ENCODE peak calls at places on chromosome 5, in six cellular contexts. One of them, this sample, is unnamed.

GRCh38 chr5:134086943-134087305 is 27.6 kb upstream of the TCF7 start:
- DNase-seq in AG04449: no peak
- DNase-seq in foreskin fibroblast: no peak
- DNase-seq in astrocyte of the spinal cord: no peak
- DNase-seq in cardiac fibroblast: no peak
- DNase-seq in Peyer's patch: peak; percentile 55
- DNase-seq in this sample: no peak

GRCh38 chr5:139394123-139394653 is 716 bp downstream of the PROB1 start:
- DNase-seq in AG04449: no peak
- DNase-seq in foreskin fibroblast: no peak
- DNase-seq in astrocyte of the spinal cord: no peak
- DNase-seq in cardiac fibroblast: peak; percentile 35
- DNase-seq in Peyer's patch: no peak
- DNase-seq in this sample: no peak

GRCh38 chr5:144794922-144795321 is 624.2 kb downstream of the KCTD16 start:
- DNase-seq in AG04449: peak; percentile 10
- DNase-seq in foreskin fibroblast: no peak
- DNase-seq in astrocyte of the spinal cord: peak; percentile 45
- DNase-seq in cardiac fibroblast: no peak
- DNase-seq in Peyer's patch: no peak
- DNase-seq in this sample: no peak

GRCh38 chr5:149383399-149383798 is 4.3 kb upstream of the IL17B start:
- DNase-seq in AG04449: no peak
- DNase-seq in foreskin fibroblast: no peak
- DNase-seq in astrocyte of the spinal cord: no peak
- DNase-seq in cardiac fibroblast: no peak
- DNase-seq in Peyer's patch: no peak
- DNase-seq in this sample: no peak

GRCh38 chr5:136337788-136338187 is 27.6 kb downstream of the TRPC7 start:
- DNase-seq in AG04449: no peak
- DNase-seq in foreskin fibroblast: no peak
- DNase-seq in astrocyte of the spinal cord: no peak
- DNase-seq in cardiac fibroblast: no peak
- DNase-seq in Peyer's patch: no peak
- DNase-seq in this sample: no peak

GRCh38 chr5:157072508-157072907 is 13.6 kb upstream of the HAVCR1 start:
- DNase-seq in AG04449: no peak
- DNase-seq in foreskin fibroblast: no peak
- DNase-seq in astrocyte of the spinal cord: no peak
- DNase-seq in cardiac fibroblast: no peak
- DNase-seq in Peyer's patch: no peak
- DNase-seq in this sample: no peak

GRCh38 chr5:98308231-98308630 is 465.2 kb upstream of the RGMB start:
- DNase-seq in AG04449: no peak
- DNase-seq in foreskin fibroblast: peak; percentile 38
- DNase-seq in astrocyte of the spinal cord: no peak
- DNase-seq in cardiac fibroblast: no peak
- DNase-seq in Peyer's patch: no peak
- DNase-seq in this sample: peak; percentile 45

GRCh38 chr5:132695956-132696355 is 22.2 kb downstream of the IL4 start:
- DNase-seq in AG04449: no peak
- DNase-seq in foreskin fibroblast: no peak
- DNase-seq in astrocyte of the spinal cord: no peak
- DNase-seq in cardiac fibroblast: no peak
- DNase-seq in Peyer's patch: no peak
- DNase-seq in this sample: no peak

GRCh38 chr5:150489358-150490295 is 18.3 kb upstream of the NDST1 start:
- DNase-seq in AG04449: no peak
- DNase-seq in foreskin fibroblast: peak; percentile 61
- DNase-seq in astrocyte of the spinal cord: no peak
- DNase-seq in cardiac fibroblast: no peak
- DNase-seq in Peyer's patch: peak; percentile 78
- DNase-seq in this sample: peak; percentile 70

GRCh38 chr5:123120197-123120596 is 31.2 kb downstream of the PRDM6 start:
- DNase-seq in AG04449: no peak
- DNase-seq in foreskin fibroblast: no peak
- DNase-seq in astrocyte of the spinal cord: no peak
- DNase-seq in cardiac fibroblast: no peak
- DNase-seq in Peyer's patch: no peak
- DNase-seq in this sample: no peak

GRCh38 chr5:174231961-174232487 is 186.5 kb downstream of the NSG2 start:
- DNase-seq in AG04449: peak; percentile 29
- DNase-seq in foreskin fibroblast: no peak
- DNase-seq in astrocyte of the spinal cord: peak; percentile 77
- DNase-seq in cardiac fibroblast: peak; percentile 7
- DNase-seq in Peyer's patch: no peak
- DNase-seq in this sample: peak; percentile 42

GRCh38 chr5:170216262-170216864 is 16.4 kb upstream of the C5orf58 start:
- DNase-seq in AG04449: peak; percentile 24
- DNase-seq in foreskin fibroblast: peak; percentile 60
- DNase-seq in astrocyte of the spinal cord: peak; percentile 68
- DNase-seq in cardiac fibroblast: peak; percentile 79
- DNase-seq in Peyer's patch: no peak
- DNase-seq in this sample: peak; percentile 71

GRCh38 chr5:176995896-176996767 is 10.4 kb downstream of the UIMC1 start:
- DNase-seq in AG04449: peak; percentile 51
- DNase-seq in foreskin fibroblast: peak; percentile 61
- DNase-seq in astrocyte of the spinal cord: peak; percentile 68
- DNase-seq in cardiac fibroblast: peak; percentile 86
- DNase-seq in Peyer's patch: no peak
- DNase-seq in this sample: peak; percentile 89

GRCh38 chr5:21687621-21688020 is 1165.5 kb downstream of the CDH12 start:
- DNase-seq in AG04449: no peak
- DNase-seq in foreskin fibroblast: no peak
- DNase-seq in astrocyte of the spinal cord: no peak
- DNase-seq in cardiac fibroblast: no peak
- DNase-seq in Peyer's patch: no peak
- DNase-seq in this sample: no peak

GRCh38 chr5:6236858-6237481 is 141.4 kb downstream of the MED10 start:
- DNase-seq in AG04449: no peak
- DNase-seq in foreskin fibroblast: no peak
- DNase-seq in astrocyte of the spinal cord: no peak
- DNase-seq in cardiac fibroblast: no peak
- DNase-seq in Peyer's patch: no peak
- DNase-seq in this sample: no peak

GRCh38 chr5:65512170-65512937 is 30.6 kb upstream of the ADAMTS6 start:
- DNase-seq in AG04449: no peak
- DNase-seq in foreskin fibroblast: no peak
- DNase-seq in astrocyte of the spinal cord: peak; percentile 24
- DNase-seq in cardiac fibroblast: no peak
- DNase-seq in Peyer's patch: no peak
- DNase-seq in this sample: no peak

GRCh38 chr5:53418409-53418808 is 62.0 kb upstream of the FST start:
- DNase-seq in AG04449: no peak
- DNase-seq in foreskin fibroblast: no peak
- DNase-seq in astrocyte of the spinal cord: peak; percentile 52
- DNase-seq in cardiac fibroblast: no peak
- DNase-seq in Peyer's patch: no peak
- DNase-seq in this sample: peak; percentile 64

GRCh38 chr5:78294250-78295034 is at the start of gene AP3B1:
- DNase-seq in AG04449: peak; percentile 86
- DNase-seq in foreskin fibroblast: peak; percentile 99
- DNase-seq in astrocyte of the spinal cord: peak; percentile 99
- DNase-seq in cardiac fibroblast: peak; percentile 99
- DNase-seq in Peyer's patch: peak; percentile 97
- DNase-seq in this sample: peak; percentile 99

GRCh38 chr5:58187473-58188286 is 272.2 kb downstream of the PLK2 start:
- DNase-seq in AG04449: no peak
- DNase-seq in foreskin fibroblast: no peak
- DNase-seq in astrocyte of the spinal cord: no peak
- DNase-seq in cardiac fibroblast: no peak
- DNase-seq in Peyer's patch: no peak
- DNase-seq in this sample: no peak

GRCh38 chr5:145943674-145944121 is 7.3 kb downstream of the SH3RF2 start:
- DNase-seq in AG04449: no peak
- DNase-seq in foreskin fibroblast: no peak
- DNase-seq in astrocyte of the spinal cord: no peak
- DNase-seq in cardiac fibroblast: peak; percentile 57
- DNase-seq in Peyer's patch: no peak
- DNase-seq in this sample: peak; percentile 49

GRCh38 chr5:139150359-139150999 is 47.7 kb downstream of the SIL1 start:
- DNase-seq in AG04449: no peak
- DNase-seq in foreskin fibroblast: no peak
- DNase-seq in astrocyte of the spinal cord: no peak
- DNase-seq in cardiac fibroblast: peak; percentile 38
- DNase-seq in Peyer's patch: no peak
- DNase-seq in this sample: no peak

GRCh38 chr5:172054611-172055153 is 48.2 kb upstream of the FBXW11 start:
- DNase-seq in AG04449: no peak
- DNase-seq in foreskin fibroblast: no peak
- DNase-seq in astrocyte of the spinal cord: no peak
- DNase-seq in cardiac fibroblast: no peak
- DNase-seq in Peyer's patch: no peak
- DNase-seq in this sample: no peak

GRCh38 chr5:170113517-170113891 is 7.8 kb downstream of the FOXI1 start:
- DNase-seq in AG04449: no peak
- DNase-seq in foreskin fibroblast: no peak
- DNase-seq in astrocyte of the spinal cord: no peak
- DNase-seq in cardiac fibroblast: no peak
- DNase-seq in Peyer's patch: no peak
- DNase-seq in this sample: no peak

GRCh38 chr5:170741801-170742200 is 41.7 kb upstream of the GABRP start:
- DNase-seq in AG04449: no peak
- DNase-seq in foreskin fibroblast: no peak
- DNase-seq in astrocyte of the spinal cord: no peak
- DNase-seq in cardiac fibroblast: no peak
- DNase-seq in Peyer's patch: no peak
- DNase-seq in this sample: no peak

GRCh38 chr5:124908603-124909451 is 162.4 kb upstream of the ZNF608 start:
- DNase-seq in AG04449: no peak
- DNase-seq in foreskin fibroblast: no peak
- DNase-seq in astrocyte of the spinal cord: no peak
- DNase-seq in cardiac fibroblast: peak; percentile 59
- DNase-seq in Peyer's patch: no peak
- DNase-seq in this sample: peak; percentile 30

GRCh38 chr5:159787837-159788236 is 128.4 kb upstream of the ADRA1B start:
- DNase-seq in AG04449: no peak
- DNase-seq in foreskin fibroblast: peak; percentile 16
- DNase-seq in astrocyte of the spinal cord: no peak
- DNase-seq in cardiac fibroblast: no peak
- DNase-seq in Peyer's patch: no peak
- DNase-seq in this sample: peak; percentile 59

GRCh38 chr5:113202904-113203716 is 226.5 kb downstream of the DCP2 start:
- DNase-seq in AG04449: no peak
- DNase-seq in foreskin fibroblast: no peak
- DNase-seq in astrocyte of the spinal cord: peak; percentile 46
- DNase-seq in cardiac fibroblast: peak; percentile 83
- DNase-seq in Peyer's patch: no peak
- DNase-seq in this sample: peak; percentile 22

GRCh38 chr5:68287976-68288755 is 72.6 kb downstream of the PIK3R1 start:
- DNase-seq in AG04449: no peak
- DNase-seq in foreskin fibroblast: peak; percentile 25
- DNase-seq in astrocyte of the spinal cord: peak; percentile 67
- DNase-seq in cardiac fibroblast: peak; percentile 57
- DNase-seq in Peyer's patch: peak; percentile 63
- DNase-seq in this sample: peak; percentile 37

GRCh38 chr5:151755383-151755782 is 3.0 kb downstream of the ATOX1 start:
- DNase-seq in AG04449: no peak
- DNase-seq in foreskin fibroblast: no peak
- DNase-seq in astrocyte of the spinal cord: no peak
- DNase-seq in cardiac fibroblast: no peak
- DNase-seq in Peyer's patch: no peak
- DNase-seq in this sample: no peak

GRCh38 chr5:136055612-136056302 is 27.0 kb downstream of the TGFBI start:
- DNase-seq in AG04449: no peak
- DNase-seq in foreskin fibroblast: no peak
- DNase-seq in astrocyte of the spinal cord: no peak
- DNase-seq in cardiac fibroblast: no peak
- DNase-seq in Peyer's patch: no peak
- DNase-seq in this sample: no peak

GRCh38 chr5:126338516-126339153 is 84.6 kb upstream of the GRAMD2B start:
- DNase-seq in AG04449: no peak
- DNase-seq in foreskin fibroblast: no peak
- DNase-seq in astrocyte of the spinal cord: no peak
- DNase-seq in cardiac fibroblast: no peak
- DNase-seq in Peyer's patch: no peak
- DNase-seq in this sample: no peak

GRCh38 chr5:126339215-126339805 is 83.9 kb upstream of the GRAMD2B start:
- DNase-seq in AG04449: peak; percentile 41
- DNase-seq in foreskin fibroblast: peak; percentile 57
- DNase-seq in astrocyte of the spinal cord: peak; percentile 77
- DNase-seq in cardiac fibroblast: peak; percentile 87
- DNase-seq in Peyer's patch: peak; percentile 48
- DNase-seq in this sample: peak; percentile 80

DNA sequence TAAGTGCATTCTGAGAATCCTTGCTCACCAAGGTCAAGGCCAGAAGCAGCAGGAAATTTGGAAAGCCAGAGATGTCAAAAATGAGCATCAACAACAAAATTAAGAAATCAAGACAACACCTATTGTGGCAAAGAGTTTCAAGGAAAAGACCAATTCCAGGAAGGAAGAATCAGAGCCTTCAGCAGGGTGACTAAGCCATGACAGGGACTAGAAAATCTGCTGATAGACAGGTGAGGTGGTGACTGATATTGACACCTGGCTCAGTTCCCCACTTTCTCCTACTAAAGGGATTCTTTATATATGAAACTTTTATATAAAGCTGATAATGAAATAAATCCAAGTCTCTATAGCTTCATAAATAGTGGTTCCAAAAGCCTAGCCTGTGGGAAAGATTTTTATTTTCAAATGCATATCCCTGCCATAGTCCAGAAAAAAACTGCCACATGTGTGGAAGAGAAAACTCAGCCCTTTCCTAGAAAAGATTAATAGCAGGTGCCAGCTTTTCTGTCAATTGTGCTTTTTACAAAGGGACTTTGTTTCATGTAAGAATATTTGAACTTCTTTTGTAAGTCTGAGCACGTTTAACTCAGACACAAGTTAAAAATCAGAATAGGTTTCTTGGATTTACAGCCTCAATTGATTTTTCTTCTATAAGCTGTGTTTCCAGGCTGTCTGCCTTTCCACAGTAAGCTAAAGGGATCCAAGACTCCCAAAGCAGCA is 81.1 kb upstream of the GRAMD2B start:
- DNase-seq in AG04449: no peak
- DNase-seq in foreskin fibroblast: no peak
- DNase-seq in astrocyte of the spinal cord: no peak
- DNase-seq in cardiac fibroblast: no peak
- DNase-seq in Peyer's patch: no peak
- DNase-seq in this sample: no peak
- TF ChIP-seq CTCF in AG04449: no peak
- TF ChIP-seq CTCF in foreskin fibroblast: no peak
- TF ChIP-seq CTCF in astrocyte of the spinal cord: no peak
- TF ChIP-seq CTCF in cardiac fibroblast: no peak
- TF ChIP-seq CTCF in Peyer's patch: no peak
- TF ChIP-seq CTCF in this sample: no peak

GRCh38 chr5:29218138-29218537 is 1975.3 kb upstream of the CDH6 start:
- DNase-seq in AG04449: no peak
- DNase-seq in foreskin fibroblast: no peak
- DNase-seq in astrocyte of the spinal cord: no peak
- DNase-seq in cardiac fibroblast: no peak
- DNase-seq in Peyer's patch: no peak
- DNase-seq in this sample: no peak
- TF ChIP-seq CTCF in AG04449: no peak
- TF ChIP-seq CTCF in foreskin fibroblast: no peak
- TF ChIP-seq CTCF in astrocyte of the spinal cord: no peak
- TF ChIP-seq CTCF in cardiac fibroblast: no peak
- TF ChIP-seq CTCF in Peyer's patch: no peak
- TF ChIP-seq CTCF in this sample: no peak

GRCh38 chr5:143448518-143448917 is 45.0 kb upstream of the NR3C1 start:
- DNase-seq in AG04449: no peak
- DNase-seq in foreskin fibroblast: no peak
- DNase-seq in astrocyte of the spinal cord: no peak
- DNase-seq in cardiac fibroblast: no peak
- DNase-seq in Peyer's patch: no peak
- DNase-seq in this sample: no peak
- TF ChIP-seq CTCF in AG04449: no peak
- TF ChIP-seq CTCF in foreskin fibroblast: no peak
- TF ChIP-seq CTCF in astrocyte of the spinal cord: no peak
- TF ChIP-seq CTCF in cardiac fibroblast: no peak
- TF ChIP-seq CTCF in Peyer's patch: no peak
- TF ChIP-seq CTCF in this sample: no peak

GRCh38 chr5:154214236-154215106 is 23.9 kb downstream of the GALNT10 start:
- DNase-seq in AG04449: no peak
- DNase-seq in foreskin fibroblast: peak; percentile 32
- DNase-seq in astrocyte of the spinal cord: peak; percentile 61
- DNase-seq in cardiac fibroblast: peak; percentile 51
- DNase-seq in Peyer's patch: no peak
- DNase-seq in this sample: peak; percentile 78
- TF ChIP-seq CTCF in AG04449: no peak
- TF ChIP-seq CTCF in foreskin fibroblast: no peak
- TF ChIP-seq CTCF in astrocyte of the spinal cord: no peak
- TF ChIP-seq CTCF in cardiac fibroblast: no peak
- TF ChIP-seq CTCF in Peyer's patch: no peak
- TF ChIP-seq CTCF in this sample: no peak

This sample was measured in fibroblast of mammary gland.